ENCODE peak calls at places on chromosomes 3 and 15, in eight cellular contexts. One of them, this sample, is unnamed.
A peak's percentile ranks its signal among the peaks of the same experiment; 100 is the strongest.

GRCh38 chr3:10428393-10429091 is 76.8 kb downstream of the ATP2B2 start:
- DNase-seq in lung: no peak
- DNase-seq in mesothelial cell of epicardium: no peak
- DNase-seq in A549: no peak
- DNase-seq in cardiac muscle cell: no peak
- DNase-seq in HFFc6: no peak
- DNase-seq in fibroblast of pulmonary artery: no peak
- DNase-seq in IMR-90: no peak
- DNase-seq in this sample: no peak

GRCh38 chr3:83224101-83224868 is 1462.8 kb upstream of the GBE1 start:
- DNase-seq in mesothelial cell of epicardium: no peak
- DNase-seq in cardiac muscle cell: no peak
- DNase-seq in IMR-90: no peak
- DNase-seq in lung: no peak
- DNase-seq in fibroblast of pulmonary artery: peak; percentile 85
- DNase-seq in A549: no peak
- DNase-seq in HFFc6: no peak
- DNase-seq in this sample: no peak

GRCh38 chr15:64865998-64866520 is 24.3 kb downstream of the PLEKHO2 start:
- DNase-seq in IMR-90: peak; percentile 98
- DNase-seq in HFFc6: peak; percentile 86
- DNase-seq in lung: no peak
- DNase-seq in mesothelial cell of epicardium: no peak
- DNase-seq in A549: no peak
- DNase-seq in cardiac muscle cell: no peak
- DNase-seq in fibroblast of pulmonary artery: peak; percentile 35
- DNase-seq in this sample: no peak

GRCh38 chr15:52144656-52145055 is 32.1 kb upstream of the BCL2L10 start:
- DNase-seq in HFFc6: peak; percentile 55
- DNase-seq in A549: no peak
- DNase-seq in lung: no peak
- DNase-seq in mesothelial cell of epicardium: no peak
- DNase-seq in IMR-90: peak; percentile 55
- DNase-seq in cardiac muscle cell: no peak
- DNase-seq in fibroblast of pulmonary artery: peak; percentile 67
- DNase-seq in this sample: no peak

GRCh38 chr3:159080236-159080635 is 278.4 kb downstream of the MFSD1 start:
- DNase-seq in IMR-90: no peak
- DNase-seq in fibroblast of pulmonary artery: no peak
- DNase-seq in lung: no peak
- DNase-seq in mesothelial cell of epicardium: no peak
- DNase-seq in A549: no peak
- DNase-seq in HFFc6: no peak
- DNase-seq in cardiac muscle cell: no peak
- DNase-seq in this sample: no peak

GRCh38 chr3:4734454-4734853 is 241.3 kb downstream of the ITPR1 start:
- DNase-seq in HFFc6: no peak
- DNase-seq in cardiac muscle cell: no peak
- DNase-seq in lung: no peak
- DNase-seq in IMR-90: no peak
- DNase-seq in A549: no peak
- DNase-seq in mesothelial cell of epicardium: no peak
- DNase-seq in fibroblast of pulmonary artery: no peak
- DNase-seq in this sample: no peak

GRCh38 chr15:44489464-44489863 is 47.5 kb upstream of the EIF3J start:
- DNase-seq in cardiac muscle cell: no peak
- DNase-seq in A549: no peak
- DNase-seq in mesothelial cell of epicardium: no peak
- DNase-seq in fibroblast of pulmonary artery: peak; percentile 78
- DNase-seq in IMR-90: peak; percentile 94
- DNase-seq in lung: no peak
- DNase-seq in HFFc6: peak; percentile 79
- DNase-seq in this sample: no peak

GRCh38 chr3:104437131-104437750 is 929.5 kb upstream of the ALCAM start:
- DNase-seq in A549: peak; percentile 1
- DNase-seq in HFFc6: peak; percentile 39
- DNase-seq in IMR-90: peak; percentile 53
- DNase-seq in cardiac muscle cell: no peak
- DNase-seq in lung: no peak
- DNase-seq in fibroblast of pulmonary artery: peak; percentile 67
- DNase-seq in mesothelial cell of epicardium: no peak
- DNase-seq in this sample: no peak

GRCh38 chr3:39177708-39178332 is 14.6 kb downstream of the XIRP1 start:
- DNase-seq in HFFc6: peak; percentile 91
- DNase-seq in lung: peak; percentile 90
- DNase-seq in fibroblast of pulmonary artery: peak; percentile 99
- DNase-seq in IMR-90: peak; percentile 97
- DNase-seq in A549: peak; percentile 82
- DNase-seq in mesothelial cell of epicardium: peak; percentile 57
- DNase-seq in cardiac muscle cell: peak; percentile 67
- DNase-seq in this sample: peak; percentile 53

GRCh38 chr3:196184881-196185280 is 26.3 kb downstream of the ZDHHC19 start:
- DNase-seq in IMR-90: no peak
- DNase-seq in A549: no peak
- DNase-seq in fibroblast of pulmonary artery: no peak
- DNase-seq in lung: no peak
- DNase-seq in cardiac muscle cell: no peak
- DNase-seq in mesothelial cell of epicardium: no peak
- DNase-seq in HFFc6: no peak
- DNase-seq in this sample: no peak

GRCh38 chr15:52746162-52746721 is 43.9 kb downstream of the ONECUT1 start:
- DNase-seq in mesothelial cell of epicardium: no peak
- DNase-seq in IMR-90: no peak
- DNase-seq in lung: no peak
- DNase-seq in HFFc6: no peak
- DNase-seq in A549: no peak
- DNase-seq in fibroblast of pulmonary artery: no peak
- DNase-seq in cardiac muscle cell: no peak
- DNase-seq in this sample: no peak

GRCh38 chr15:65818927-65819562 is 27.0 kb upstream of the DENND4A start:
- DNase-seq in fibroblast of pulmonary artery: peak; percentile 86
- DNase-seq in lung: no peak
- DNase-seq in HFFc6: peak; percentile 23
- DNase-seq in mesothelial cell of epicardium: no peak
- DNase-seq in IMR-90: peak; percentile 25
- DNase-seq in cardiac muscle cell: no peak
- DNase-seq in A549: no peak
- DNase-seq in this sample: no peak

GRCh38 chr3:173789530-173789929 is 392.0 kb downstream of the NLGN1 start:
- DNase-seq in A549: no peak
- DNase-seq in HFFc6: no peak
- DNase-seq in mesothelial cell of epicardium: no peak
- DNase-seq in lung: no peak
- DNase-seq in fibroblast of pulmonary artery: peak; percentile 31
- DNase-seq in cardiac muscle cell: no peak
- DNase-seq in IMR-90: peak; percentile 2
- DNase-seq in this sample: no peak

GRCh38 chr3:144801890-144802289 is 830.3 kb downstream of the DIPK2A start:
- DNase-seq in mesothelial cell of epicardium: no peak
- DNase-seq in lung: no peak
- DNase-seq in A549: no peak
- DNase-seq in cardiac muscle cell: no peak
- DNase-seq in fibroblast of pulmonary artery: no peak
- DNase-seq in IMR-90: no peak
- DNase-seq in HFFc6: no peak
- DNase-seq in this sample: no peak

GRCh38 chr3:69282191-69282590 is 103.7 kb downstream of the FRMD4B start:
- DNase-seq in mesothelial cell of epicardium: no peak
- DNase-seq in IMR-90: no peak
- DNase-seq in lung: no peak
- DNase-seq in HFFc6: no peak
- DNase-seq in fibroblast of pulmonary artery: no peak
- DNase-seq in cardiac muscle cell: no peak
- DNase-seq in A549: no peak
- DNase-seq in this sample: peak; percentile 50

GRCh38 chr3:183370391-183370790 is 58.0 kb downstream of the MCF2L2 start:
- DNase-seq in A549: no peak
- DNase-seq in HFFc6: no peak
- DNase-seq in lung: no peak
- DNase-seq in mesothelial cell of epicardium: no peak
- DNase-seq in fibroblast of pulmonary artery: peak; percentile 79
- DNase-seq in IMR-90: peak; percentile 4
- DNase-seq in cardiac muscle cell: no peak
- DNase-seq in this sample: no peak

GRCh38 chr3:78741066-78741645 is 1026.6 kb downstream of the ROBO1 start:
- DNase-seq in IMR-90: no peak
- DNase-seq in mesothelial cell of epicardium: no peak
- DNase-seq in lung: no peak
- DNase-seq in cardiac muscle cell: no peak
- DNase-seq in fibroblast of pulmonary artery: no peak
- DNase-seq in A549: no peak
- DNase-seq in HFFc6: no peak
- DNase-seq in this sample: no peak

GRCh38 chr3:144770813-144771400 is 799.3 kb downstream of the DIPK2A start:
- DNase-seq in mesothelial cell of epicardium: no peak
- DNase-seq in lung: no peak
- DNase-seq in cardiac muscle cell: peak; percentile 51
- DNase-seq in IMR-90: peak; percentile 38
- DNase-seq in A549: no peak
- DNase-seq in HFFc6: no peak
- DNase-seq in fibroblast of pulmonary artery: peak; percentile 77
- DNase-seq in this sample: no peak

DNA sequence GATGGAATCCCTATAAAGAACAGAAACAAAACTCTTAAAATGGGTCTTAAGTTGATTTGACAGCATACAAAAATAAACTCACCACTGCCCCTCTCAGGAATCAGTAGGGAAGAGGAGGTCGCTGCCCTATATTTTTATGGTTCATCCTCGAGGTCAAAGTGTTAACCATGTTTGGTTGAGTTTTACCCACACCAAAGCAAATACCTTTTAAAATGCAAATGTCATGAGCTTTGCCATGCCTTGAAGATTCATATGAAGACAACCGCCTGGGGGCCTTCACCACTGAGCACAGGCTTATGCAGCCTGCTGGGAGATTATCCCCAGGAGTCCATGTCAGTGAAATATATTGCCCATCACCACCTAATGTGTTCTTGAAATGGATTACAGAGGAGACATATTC is 66.1 kb downstream of the GLB1 start:
- DNase-seq in A549: no peak
- DNase-seq in IMR-90: no peak
- DNase-seq in mesothelial cell of epicardium: no peak
- DNase-seq in cardiac muscle cell: no peak
- DNase-seq in HFFc6: no peak
- DNase-seq in fibroblast of pulmonary artery: no peak
- DNase-seq in lung: no peak
- DNase-seq in this sample: no peak
- TF ChIP-seq CTCF in A549: no peak
- TF ChIP-seq CTCF in IMR-90: no peak
- TF ChIP-seq CTCF in mesothelial cell of epicardium: no peak
- TF ChIP-seq CTCF in cardiac muscle cell: no peak
- TF ChIP-seq CTCF in HFFc6: no peak
- TF ChIP-seq CTCF in fibroblast of pulmonary artery: no peak
- TF ChIP-seq CTCF in lung: no peak
- TF ChIP-seq CTCF in this sample: no peak

DNA sequence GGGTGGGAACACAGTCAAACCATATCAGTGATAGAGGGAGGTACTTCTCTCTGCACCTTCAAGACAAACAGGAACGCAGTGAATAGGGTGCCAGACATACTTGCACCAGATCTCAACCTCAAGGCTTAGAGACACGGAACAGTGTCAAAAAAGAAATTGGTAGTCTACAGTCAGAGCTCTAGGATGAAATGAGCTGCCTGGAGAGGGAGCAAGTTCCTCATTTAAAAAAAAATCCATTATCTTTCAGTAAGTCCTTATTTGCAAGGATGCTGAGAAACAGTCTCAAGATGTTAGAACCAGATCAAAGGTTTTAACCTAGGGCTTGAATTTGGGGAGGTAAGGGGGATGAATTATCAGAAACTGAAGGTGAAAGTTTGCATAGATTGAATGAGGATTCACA is 20.2 kb upstream of the LMCD1 start:
- DNase-seq in cardiac muscle cell: no peak
- DNase-seq in IMR-90: no peak
- DNase-seq in fibroblast of pulmonary artery: no peak
- DNase-seq in lung: no peak
- DNase-seq in mesothelial cell of epicardium: no peak
- DNase-seq in HFFc6: no peak
- DNase-seq in A549: no peak
- DNase-seq in this sample: no peak
- TF ChIP-seq CTCF in cardiac muscle cell: peak; percentile 12
- TF ChIP-seq CTCF in IMR-90: no peak
- TF ChIP-seq CTCF in fibroblast of pulmonary artery: no peak
- TF ChIP-seq CTCF in lung: no peak
- TF ChIP-seq CTCF in mesothelial cell of epicardium: no peak
- TF ChIP-seq CTCF in HFFc6: peak; percentile 49
- TF ChIP-seq CTCF in A549: no peak
- TF ChIP-seq CTCF in this sample: no peak

DNA sequence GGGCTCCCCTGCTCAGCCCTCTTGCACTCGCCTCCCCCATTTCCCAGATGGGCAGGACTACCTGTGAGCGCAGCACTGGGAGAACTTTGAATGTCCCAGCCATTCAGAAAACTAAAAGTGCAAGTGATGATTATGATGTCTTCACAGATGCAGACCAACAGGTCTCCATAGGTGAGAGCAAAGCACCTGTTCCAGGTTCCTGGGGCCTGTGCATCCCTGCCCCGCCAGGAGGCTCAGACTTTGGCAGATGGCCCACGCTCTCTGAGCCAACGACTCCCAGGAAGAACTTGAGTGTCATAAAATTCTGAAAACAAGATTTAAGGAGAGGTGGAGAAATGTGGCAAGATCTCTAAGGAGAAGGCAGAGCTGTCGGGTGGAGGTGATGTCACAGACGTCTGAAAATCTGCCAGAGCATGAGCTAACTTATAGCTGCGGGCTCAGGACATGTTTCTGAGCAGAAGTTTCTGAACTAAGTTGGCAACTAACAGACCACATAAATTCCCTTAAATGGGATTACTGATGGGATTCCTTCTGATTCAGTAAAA is 110.8 kb upstream of the IGF1R start:
- DNase-seq in mesothelial cell of epicardium: no peak
- DNase-seq in cardiac muscle cell: no peak
- DNase-seq in HFFc6: no peak
- DNase-seq in fibroblast of pulmonary artery: no peak
- DNase-seq in IMR-90: no peak
- DNase-seq in lung: no peak
- DNase-seq in A549: no peak
- DNase-seq in this sample: no peak
- TF ChIP-seq CTCF in mesothelial cell of epicardium: no peak
- TF ChIP-seq CTCF in cardiac muscle cell: no peak
- TF ChIP-seq CTCF in HFFc6: no peak
- TF ChIP-seq CTCF in fibroblast of pulmonary artery: no peak
- TF ChIP-seq CTCF in IMR-90: no peak
- TF ChIP-seq CTCF in lung: no peak
- TF ChIP-seq CTCF in A549: no peak
- TF ChIP-seq CTCF in this sample: no peak

DNA sequence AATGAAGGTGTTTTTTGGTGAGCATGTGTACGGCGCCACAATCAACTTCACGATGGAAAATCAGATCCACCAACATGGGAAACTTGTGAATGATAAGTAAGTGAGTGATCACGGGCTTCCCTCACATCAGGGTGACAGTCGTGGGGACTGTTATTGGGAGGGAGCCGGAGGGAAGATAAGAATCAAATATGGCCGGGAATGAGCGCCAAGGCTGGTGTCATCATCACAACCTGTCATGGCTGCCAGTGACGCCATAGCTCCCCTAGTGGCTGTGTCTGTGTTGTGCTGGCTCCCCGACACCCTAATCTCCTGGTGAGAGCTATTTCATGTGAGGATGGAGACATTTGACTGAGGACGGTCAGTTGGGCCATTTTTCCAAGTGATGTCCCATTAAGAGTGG is 168.5 kb downstream of the SV2B start:
- DNase-seq in HFFc6: no peak
- DNase-seq in fibroblast of pulmonary artery: no peak
- DNase-seq in A549: peak; percentile 37
- DNase-seq in lung: no peak
- DNase-seq in cardiac muscle cell: no peak
- DNase-seq in IMR-90: no peak
- DNase-seq in mesothelial cell of epicardium: no peak
- DNase-seq in this sample: no peak
- TF ChIP-seq CTCF in HFFc6: peak; percentile 65
- TF ChIP-seq CTCF in fibroblast of pulmonary artery: peak; percentile 27
- TF ChIP-seq CTCF in A549: peak; percentile 22
- TF ChIP-seq CTCF in lung: no peak
- TF ChIP-seq CTCF in cardiac muscle cell: peak; percentile 29
- TF ChIP-seq CTCF in IMR-90: peak; percentile 19
- TF ChIP-seq CTCF in mesothelial cell of epicardium: no peak
- TF ChIP-seq CTCF in this sample: no peak

This sample was measured in natural killer cell.